ENCODE peak calls at places on chromosome 1, in five cellular contexts. One of them, this sample, is unnamed.

GRCh38 chr1:209689484-209689883 is 14.3 kb downstream of the G0S2 start:
- DNase-seq in adrenal gland: peak
- DNase-seq in NB4: no peak
- DNase-seq in IMR-90: no peak
- DNase-seq in lower leg skin: no peak
- DNase-seq in this sample: no peak

GRCh38 chr1:223776075-223776814 is 63.9 kb downstream of the CAPN2 start:
- DNase-seq in adrenal gland: no peak
- DNase-seq in NB4: peak
- DNase-seq in IMR-90: peak
- DNase-seq in lower leg skin: no peak
- DNase-seq in this sample: no peak

GRCh38 chr1:20271498-20272400 is 18.9 kb upstream of the VWA5B1 start:
- DNase-seq in adrenal gland: no peak
- DNase-seq in NB4: no peak
- DNase-seq in IMR-90: no peak
- DNase-seq in lower leg skin: no peak
- DNase-seq in this sample: no peak

GRCh38 chr1:106944721-106945120 is 111.8 kb upstream of the PRMT6 start:
- DNase-seq in adrenal gland: no peak
- DNase-seq in NB4: no peak
- DNase-seq in IMR-90: peak
- DNase-seq in lower leg skin: no peak
- DNase-seq in this sample: no peak

GRCh38 chr1:232551281-232551835 is 78.6 kb downstream of the SIPA1L2 start:
- DNase-seq in adrenal gland: no peak
- DNase-seq in NB4: no peak
- DNase-seq in IMR-90: no peak
- DNase-seq in lower leg skin: no peak
- DNase-seq in this sample: no peak

GRCh38 chr1:61269648-61270047 is 187.3 kb downstream of the NFIA start:
- DNase-seq in adrenal gland: no peak
- DNase-seq in NB4: no peak
- DNase-seq in IMR-90: no peak
- DNase-seq in lower leg skin: no peak
- DNase-seq in this sample: no peak

GRCh38 chr1:233654667-233655432 is 40.9 kb downstream of the KCNK1 start:
- DNase-seq in adrenal gland: no peak
- DNase-seq in NB4: no peak
- DNase-seq in IMR-90: no peak
- DNase-seq in lower leg skin: no peak
- DNase-seq in this sample: no peak

GRCh38 chr1:62142550-62142949 is 52.1 kb upstream of the L1TD1 start:
- DNase-seq in adrenal gland: no peak
- DNase-seq in NB4: no peak
- DNase-seq in IMR-90: no peak
- DNase-seq in lower leg skin: no peak
- DNase-seq in this sample: no peak

GRCh38 chr1:158120254-158120653 is 60.4 kb upstream of the CD1D start:
- DNase-seq in adrenal gland: no peak
- DNase-seq in NB4: no peak
- DNase-seq in IMR-90: no peak
- DNase-seq in lower leg skin: no peak
- DNase-seq in this sample: no peak

GRCh38 chr1:21622466-21623315 is 46.5 kb downstream of the RAP1GAP start:
- DNase-seq in adrenal gland: no peak
- DNase-seq in NB4: peak
- DNase-seq in IMR-90: no peak
- DNase-seq in lower leg skin: no peak
- DNase-seq in this sample: peak
- TF ChIP-seq POLR2A in adrenal gland: no peak
- TF ChIP-seq POLR2A in NB4: no peak
- TF ChIP-seq POLR2A in IMR-90: no peak
- TF ChIP-seq POLR2A in lower leg skin: no peak
- TF ChIP-seq POLR2A in this sample: no peak

GRCh38 chr1:160637065-160637464 is 9.8 kb downstream of the SLAMF1 start:
- DNase-seq in adrenal gland: no peak
- DNase-seq in NB4: no peak
- DNase-seq in IMR-90: no peak
- DNase-seq in lower leg skin: no peak
- DNase-seq in this sample: no peak

GRCh38 chr1:160636076-160636475 is 10.8 kb downstream of the SLAMF1 start:
- DNase-seq in adrenal gland: no peak
- DNase-seq in NB4: no peak
- DNase-seq in IMR-90: no peak
- DNase-seq in lower leg skin: no peak
- DNase-seq in this sample: no peak

GRCh38 chr1:160636547-160636946 is 10.3 kb downstream of the SLAMF1 start:
- DNase-seq in adrenal gland: no peak
- DNase-seq in NB4: no peak
- DNase-seq in IMR-90: no peak
- DNase-seq in lower leg skin: no peak
- DNase-seq in this sample: no peak

GRCh38 chr1:160633330-160633903 is 13.4 kb downstream of the SLAMF1 start:
- DNase-seq in adrenal gland: no peak
- DNase-seq in NB4: no peak
- DNase-seq in IMR-90: no peak
- DNase-seq in lower leg skin: no peak
- DNase-seq in this sample: no peak

GRCh38 chr1:160634543-160635491 is 12.0 kb downstream of the SLAMF1 start:
- DNase-seq in adrenal gland: no peak
- DNase-seq in NB4: no peak
- DNase-seq in IMR-90: no peak
- DNase-seq in lower leg skin: no peak
- DNase-seq in this sample: no peak
- TF ChIP-seq POLR2A in adrenal gland: no peak
- TF ChIP-seq POLR2A in NB4: no peak
- TF ChIP-seq POLR2A in IMR-90: no peak
- TF ChIP-seq POLR2A in lower leg skin: no peak
- TF ChIP-seq POLR2A in this sample: peak

GRCh38 chr1:228165372-228166169 is at the start of gene IBA57:
- DNase-seq in adrenal gland: peak
- DNase-seq in NB4: peak
- DNase-seq in IMR-90: peak
- DNase-seq in lower leg skin: peak
- DNase-seq in this sample: peak
- TF ChIP-seq POLR2A in adrenal gland: peak
- TF ChIP-seq POLR2A in NB4: peak
- TF ChIP-seq POLR2A in IMR-90: peak
- TF ChIP-seq POLR2A in lower leg skin: peak
- TF ChIP-seq POLR2A in this sample: peak

GRCh38 chr1:2228157-2228594 is at the start of gene SKI:
- DNase-seq in adrenal gland: no peak
- DNase-seq in NB4: no peak
- DNase-seq in IMR-90: no peak
- DNase-seq in lower leg skin: no peak
- DNase-seq in this sample: no peak

GRCh38 chr1:2226525-2227340 is 1.4 kb upstream of the SKI start:
- DNase-seq in adrenal gland: no peak
- DNase-seq in NB4: no peak
- DNase-seq in IMR-90: no peak
- DNase-seq in lower leg skin: peak
- DNase-seq in this sample: no peak

GRCh38 chr1:2229032-2229920 is 1.2 kb downstream of the SKI start:
- DNase-seq in adrenal gland: peak
- DNase-seq in NB4: peak
- DNase-seq in IMR-90: peak
- DNase-seq in lower leg skin: no peak
- DNase-seq in this sample: no peak

GRCh38 chr1:2228684-2229031 is 539 bp downstream of the SKI start:
- DNase-seq in adrenal gland: no peak
- DNase-seq in NB4: peak
- DNase-seq in IMR-90: no peak
- DNase-seq in lower leg skin: no peak
- DNase-seq in this sample: no peak

GRCh38 chr1:2227341-2228156 is 570 bp upstream of the SKI start:
- DNase-seq in adrenal gland: peak
- DNase-seq in NB4: peak
- DNase-seq in IMR-90: peak
- DNase-seq in lower leg skin: peak
- DNase-seq in this sample: peak
- TF ChIP-seq POLR2A in adrenal gland: peak
- TF ChIP-seq POLR2A in NB4: peak
- TF ChIP-seq POLR2A in IMR-90: peak
- TF ChIP-seq POLR2A in lower leg skin: peak
- TF ChIP-seq POLR2A in this sample: no peak

GRCh38 chr1:74344396-74344795 is 109.2 kb downstream of the TNNI3K start:
- DNase-seq in adrenal gland: no peak
- DNase-seq in NB4: no peak
- DNase-seq in IMR-90: no peak
- DNase-seq in lower leg skin: no peak
- DNase-seq in this sample: no peak

GRCh38 chr1:74343191-74343590 is 108.0 kb downstream of the TNNI3K start:
- DNase-seq in adrenal gland: peak
- DNase-seq in NB4: no peak
- DNase-seq in IMR-90: peak
- DNase-seq in lower leg skin: no peak
- DNase-seq in this sample: no peak

GRCh38 chr1:74341702-74342339 is 106.6 kb downstream of the TNNI3K start:
- DNase-seq in adrenal gland: no peak
- DNase-seq in NB4: no peak
- DNase-seq in IMR-90: no peak
- DNase-seq in lower leg skin: no peak
- DNase-seq in this sample: no peak

GRCh38 chr1:74340656-74341055 is 105.5 kb downstream of the TNNI3K start:
- DNase-seq in adrenal gland: no peak
- DNase-seq in NB4: no peak
- DNase-seq in IMR-90: no peak
- DNase-seq in lower leg skin: no peak
- DNase-seq in this sample: no peak
- TF ChIP-seq POLR2A in adrenal gland: no peak
- TF ChIP-seq POLR2A in NB4: no peak
- TF ChIP-seq POLR2A in IMR-90: no peak
- TF ChIP-seq POLR2A in lower leg skin: no peak
- TF ChIP-seq POLR2A in this sample: no peak

GRCh38 chr1:40383095-40383487 is 9.6 kb downstream of the SMAP2 start:
- DNase-seq in adrenal gland: no peak
- DNase-seq in NB4: no peak
- DNase-seq in IMR-90: no peak
- DNase-seq in lower leg skin: no peak
- DNase-seq in this sample: no peak
- TF ChIP-seq POLR2A in adrenal gland: no peak
- TF ChIP-seq POLR2A in NB4: no peak
- TF ChIP-seq POLR2A in IMR-90: no peak
- TF ChIP-seq POLR2A in lower leg skin: no peak
- TF ChIP-seq POLR2A in this sample: no peak

GRCh38 chr1:91712393-91712792 is 173.6 kb downstream of the TGFBR3 start:
- DNase-seq in adrenal gland: no peak
- DNase-seq in NB4: no peak
- DNase-seq in IMR-90: no peak
- DNase-seq in lower leg skin: no peak
- DNase-seq in this sample: no peak

GRCh38 chr1:91711504-91712247 is 174.3 kb downstream of the TGFBR3 start:
- DNase-seq in adrenal gland: no peak
- DNase-seq in NB4: no peak
- DNase-seq in IMR-90: no peak
- DNase-seq in lower leg skin: no peak
- DNase-seq in this sample: no peak

GRCh38 chr1:91714867-91715381 is 171.0 kb downstream of the TGFBR3 start:
- DNase-seq in adrenal gland: no peak
- DNase-seq in NB4: no peak
- DNase-seq in IMR-90: no peak
- DNase-seq in lower leg skin: no peak
- DNase-seq in this sample: no peak

GRCh38 chr1:91710261-91710660 is 175.7 kb downstream of the TGFBR3 start:
- DNase-seq in adrenal gland: peak
- DNase-seq in NB4: no peak
- DNase-seq in IMR-90: no peak
- DNase-seq in lower leg skin: no peak
- DNase-seq in this sample: no peak

GRCh38 chr1:91712981-91713841 is 172.7 kb downstream of the TGFBR3 start:
- DNase-seq in adrenal gland: peak
- DNase-seq in NB4: peak
- DNase-seq in IMR-90: peak
- DNase-seq in lower leg skin: peak
- DNase-seq in this sample: no peak
- TF ChIP-seq POLR2A in adrenal gland: no peak
- TF ChIP-seq POLR2A in NB4: no peak
- TF ChIP-seq POLR2A in IMR-90: no peak
- TF ChIP-seq POLR2A in lower leg skin: no peak
- TF ChIP-seq POLR2A in this sample: no peak

DNA sequence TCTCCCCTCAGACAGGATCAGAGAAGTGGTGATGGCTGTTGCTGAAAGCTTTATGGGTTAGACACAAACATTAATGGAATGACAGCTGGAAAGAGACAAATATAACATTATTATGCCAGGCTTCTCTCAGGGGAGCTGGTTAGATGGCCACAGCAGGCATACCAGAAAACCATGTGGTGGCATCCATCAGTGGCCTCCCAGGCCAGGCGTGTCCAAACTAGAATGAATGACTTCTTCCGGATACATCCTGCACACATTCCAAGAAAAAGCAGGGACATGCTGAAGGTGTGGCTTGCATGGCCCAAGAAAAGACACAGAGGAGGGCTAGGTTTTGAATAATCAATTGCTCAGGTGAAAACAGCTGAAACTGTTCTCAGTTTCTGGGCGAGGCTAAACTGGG is 63.3 kb upstream of the CTTNBP2NL start:
- DNase-seq in adrenal gland: no peak
- DNase-seq in NB4: no peak
- DNase-seq in IMR-90: no peak
- DNase-seq in lower leg skin: no peak
- DNase-seq in this sample: no peak
- TF ChIP-seq POLR2A in adrenal gland: no peak
- TF ChIP-seq POLR2A in NB4: no peak
- TF ChIP-seq POLR2A in IMR-90: no peak
- TF ChIP-seq POLR2A in lower leg skin: no peak
- TF ChIP-seq POLR2A in this sample: no peak

DNA sequence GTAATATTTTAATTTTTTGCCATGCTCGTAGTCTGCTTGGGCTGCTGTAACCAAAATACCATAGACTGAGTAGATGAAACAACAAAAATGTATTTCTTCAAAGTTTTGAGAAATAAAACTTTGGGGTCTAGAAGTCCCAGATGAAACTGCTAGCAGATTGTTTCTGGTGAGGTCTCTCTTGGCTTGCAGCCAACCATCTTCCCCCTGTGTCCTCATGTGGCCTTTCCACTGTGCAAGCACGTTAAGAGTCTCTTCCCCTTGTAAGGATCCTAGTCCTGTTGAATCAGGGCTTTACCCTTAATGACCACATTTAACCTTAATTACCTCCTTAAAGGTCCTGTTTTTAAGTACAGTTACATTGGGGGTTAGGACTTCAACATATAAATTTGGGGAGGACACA is 86.6 kb downstream of the PTBP2 start:
- DNase-seq in adrenal gland: no peak
- DNase-seq in NB4: peak
- DNase-seq in IMR-90: no peak
- DNase-seq in lower leg skin: no peak
- DNase-seq in this sample: no peak
- TF ChIP-seq POLR2A in adrenal gland: no peak
- TF ChIP-seq POLR2A in NB4: no peak
- TF ChIP-seq POLR2A in IMR-90: no peak
- TF ChIP-seq POLR2A in lower leg skin: no peak
- TF ChIP-seq POLR2A in this sample: no peak